ENCODE peak calls at places on chromosome 2, in six cellular contexts. W is NT2/D1; R is activated CD4-positive, alpha-beta T cell treated with anti-CD3 and anti-CD28 coated beads for 4 hours; D is heart right ventricle; M is CD8-positive, alpha-beta T cell; A is CD8-positive, alpha-beta memory T cell. X is an unnamed sample.

GRCh38 chr2:215594766-215595165 is 158.9 kb upstream of the FN1 start:
- DNase-seq in W (no peak), R (no peak), D (no peak), M (no peak), A (no peak), X (no peak)

GRCh38 chr2:187989925-187990623 is 301.6 kb upstream of the GULP1 start:
- DNase-seq in W (no peak), R (no peak), D (no peak), M (peak), A (no peak), X (no peak)

GRCh38 chr2:128346291-128346690 is 27.6 kb upstream of the HS6ST1 start:
- DNase-seq in W (no peak), R (no peak), D (no peak), M (no peak), A (no peak), X (no peak)

GRCh38 chr2:100246163-100247145 is 75.8 kb downstream of the LONRF2 start:
- DNase-seq in W (no peak), R (no peak), D (no peak), M (no peak), A (no peak), X (no peak)

GRCh38 chr2:79660552-79660951 is 147.7 kb downstream of the CTNNA2 start:
- DNase-seq in W (no peak), R (no peak), D (no peak), M (no peak), A (no peak), X (no peak)

GRCh38 chr2:230928701-230929380 is 3.8 kb upstream of the GPR55 start:
- DNase-seq in W (no peak), R (no peak), D (no peak), M (no peak), A (no peak), X (no peak)

GRCh38 chr2:85390941-85391669 is 19.1 kb downstream of the CAPG start:
- DNase-seq in W (peak), R (peak), D (peak), M (peak), A (peak), X (peak)

GRCh38 chr2:189719531-189719930 is 43.1 kb downstream of the OSGEPL1 start:
- DNase-seq in W (no peak), R (no peak), D (no peak), M (no peak), A (no peak), X (no peak)

GRCh38 chr2:48328972-48329723 is 200.8 kb upstream of the STON1 start:
- DNase-seq in W (no peak), R (no peak), D (no peak), M (no peak), A (no peak), X (no peak)

GRCh38 chr2:10901160-10901559 is 10.6 kb upstream of the KCNF1 start:
- DNase-seq in W (no peak), R (no peak), D (no peak), M (no peak), A (no peak), X (no peak)

GRCh38 chr2:236352761-236353593 is 88.8 kb upstream of the ASB18 start:
- DNase-seq in W (no peak), R (peak), D (no peak), M (peak), A (peak), X (peak)

GRCh38 chr2:128304715-128305554 is 13.7 kb downstream of the HS6ST1 start:
- DNase-seq in W (no peak), R (no peak), D (peak), M (no peak), A (no peak), X (no peak)

GRCh38 chr2:35447816-35448215 is 907.8 kb upstream of the CRIM1 start:
- DNase-seq in W (no peak), R (no peak), D (no peak), M (no peak), A (no peak), X (no peak)

GRCh38 chr2:55014962-55015939 is 35.0 kb downstream of the RTN4 start:
- DNase-seq in W (no peak), R (peak), D (no peak), M (peak), A (peak), X (peak)

GRCh38 chr2:197137234-197137633 is 173.3 kb downstream of the ANKRD44 start:
- DNase-seq in W (no peak), R (no peak), D (no peak), M (no peak), A (no peak), X (no peak)

GRCh38 chr2:239082425-239082824 is 234.5 kb downstream of the TWIST2 start:
- DNase-seq in W (no peak), R (no peak), D (no peak), M (no peak), A (no peak), X (no peak)

GRCh38 chr2:177553176-177553909 is 160.8 kb downstream of the AGPS start:
- DNase-seq in W (no peak), R (no peak), D (no peak), M (no peak), A (no peak), X (no peak)

GRCh38 chr2:171995586-171995985 is 4.2 kb upstream of the METAP1D start:
- DNase-seq in W (no peak), R (no peak), D (no peak), M (no peak), A (no peak), X (no peak)

GRCh38 chr2:99297990-99298389 is 3.0 kb downstream of the LYG1 start:
- DNase-seq in W (no peak), R (no peak), D (no peak), M (no peak), A (no peak), X (no peak)

GRCh38 chr2:99066602-99067001 is 74.9 kb upstream of the C2orf15 start:
- DNase-seq in W (peak), R (no peak), D (no peak), M (no peak), A (peak), X (peak)

GRCh38 chr2:232203936-232204335 is 174.6 kb upstream of the ALPP start:
- DNase-seq in W (no peak), R (no peak), D (no peak), M (no peak), A (no peak), X (no peak)

GRCh38 chr2:109212836-109213563 is 84.0 kb downstream of the SH3RF3 start:
- DNase-seq in W (no peak), R (no peak), D (no peak), M (no peak), A (no peak), X (no peak)

GRCh38 chr2:132387126-132387525 is 29.5 kb upstream of the GPR39 start:
- DNase-seq in W (no peak), R (no peak), D (no peak), M (no peak), A (no peak), X (no peak)

GRCh38 chr2:102356381-102356712 is 751 bp downstream of the IL18R1 start:
- DNase-seq in W (no peak), R (no peak), D (no peak), M (no peak), A (no peak), X (no peak)

X was measured in central memory CD4-positive, alpha-beta T cell.